ENCODE peak calls at places on chromosome 14, in six cellular contexts. One of them, this sample, is unnamed.

GRCh38 chr14:66288511-66288910 is 197.7 kb upstream of the CCDC196 start:
- DNase-seq in transverse colon: no peak
- DNase-seq in HepG2: no peak
- DNase-seq in SK-N-SH: no peak
- DNase-seq in K562: no peak
- DNase-seq in GM23338: no peak
- DNase-seq in this sample: no peak

GRCh38 chr14:95034806-95035205 is 122.5 kb downstream of the DICER1 start:
- DNase-seq in transverse colon: no peak
- DNase-seq in HepG2: no peak
- DNase-seq in SK-N-SH: no peak
- DNase-seq in K562: no peak
- DNase-seq in GM23338: no peak
- DNase-seq in this sample: no peak

GRCh38 chr14:93160353-93160801 is 24.3 kb downstream of the MOAP1 start:
- DNase-seq in transverse colon: no peak
- DNase-seq in HepG2: no peak
- DNase-seq in SK-N-SH: peak; percentile 56
- DNase-seq in K562: peak; percentile 62
- DNase-seq in GM23338: peak; percentile 73
- DNase-seq in this sample: no peak

GRCh38 chr14:74888164-74889158 is 6.7 kb downstream of the DLST start:
- DNase-seq in transverse colon: no peak
- DNase-seq in HepG2: no peak
- DNase-seq in SK-N-SH: no peak
- DNase-seq in K562: peak; percentile 61
- DNase-seq in GM23338: no peak
- DNase-seq in this sample: no peak

GRCh38 chr14:61564623-61565091 is 130.7 kb upstream of the HIF1A start:
- DNase-seq in transverse colon: no peak
- DNase-seq in HepG2: peak; percentile 44
- DNase-seq in SK-N-SH: no peak
- DNase-seq in K562: peak; percentile 44
- DNase-seq in GM23338: peak; percentile 17
- DNase-seq in this sample: no peak

GRCh38 chr14:55974046-55974582 is 144.1 kb upstream of the PELI2 start:
- DNase-seq in transverse colon: no peak
- DNase-seq in HepG2: no peak
- DNase-seq in SK-N-SH: no peak
- DNase-seq in K562: no peak
- DNase-seq in GM23338: no peak
- DNase-seq in this sample: no peak

GRCh38 chr14:68036203-68036602 is 216.6 kb downstream of the RAD51B start:
- DNase-seq in transverse colon: no peak
- DNase-seq in HepG2: no peak
- DNase-seq in SK-N-SH: no peak
- DNase-seq in K562: no peak
- DNase-seq in GM23338: no peak
- DNase-seq in this sample: no peak

GRCh38 chr14:57493467-57494181 is at the start of gene CCDC198:
- DNase-seq in transverse colon: no peak
- DNase-seq in HepG2: peak; percentile 62
- DNase-seq in SK-N-SH: no peak
- DNase-seq in K562: no peak
- DNase-seq in GM23338: peak; percentile 12
- DNase-seq in this sample: no peak

GRCh38 chr14:100677925-100678765 is 48.5 kb upstream of the DLK1 start:
- DNase-seq in transverse colon: peak; percentile 53
- DNase-seq in HepG2: no peak
- DNase-seq in SK-N-SH: peak; percentile 89
- DNase-seq in K562: peak; percentile 75
- DNase-seq in GM23338: no peak
- DNase-seq in this sample: peak; percentile 55

GRCh38 chr14:67533754-67534085 is 630 bp downstream of the PLEKHH1 start:
- DNase-seq in transverse colon: peak; percentile 36
- DNase-seq in HepG2: no peak
- DNase-seq in SK-N-SH: no peak
- DNase-seq in K562: no peak
- DNase-seq in GM23338: no peak
- DNase-seq in this sample: no peak

GRCh38 chr14:74493343-74494261 is at the start of gene ISCA2:
- DNase-seq in transverse colon: peak; percentile 100
- DNase-seq in HepG2: peak; percentile 98
- DNase-seq in SK-N-SH: peak; percentile 99
- DNase-seq in K562: peak; percentile 96
- DNase-seq in GM23338: peak; percentile 99
- DNase-seq in this sample: peak; percentile 78

GRCh38 chr14:56004807-56005579 is 113.2 kb upstream of the PELI2 start:
- DNase-seq in transverse colon: peak; percentile 69
- DNase-seq in HepG2: no peak
- DNase-seq in SK-N-SH: no peak
- DNase-seq in K562: peak; percentile 8
- DNase-seq in GM23338: peak; percentile 65
- DNase-seq in this sample: no peak

GRCh38 chr14:103753809-103754208 is 38.2 kb downstream of the ZFYVE21 start:
- DNase-seq in transverse colon: no peak
- DNase-seq in HepG2: no peak
- DNase-seq in SK-N-SH: no peak
- DNase-seq in K562: no peak
- DNase-seq in GM23338: no peak
- DNase-seq in this sample: no peak

GRCh38 chr14:95220663-95221231 is 63.4 kb upstream of the DICER1 start:
- DNase-seq in transverse colon: no peak
- DNase-seq in HepG2: no peak
- DNase-seq in SK-N-SH: no peak
- DNase-seq in K562: no peak
- DNase-seq in GM23338: peak; percentile 17
- DNase-seq in this sample: no peak

GRCh38 chr14:38210168-38210567 is 2.5 kb downstream of the SSTR1 start:
- DNase-seq in transverse colon: no peak
- DNase-seq in HepG2: no peak
- DNase-seq in SK-N-SH: no peak
- DNase-seq in K562: no peak
- DNase-seq in GM23338: peak; percentile 50
- DNase-seq in this sample: no peak

DNA sequence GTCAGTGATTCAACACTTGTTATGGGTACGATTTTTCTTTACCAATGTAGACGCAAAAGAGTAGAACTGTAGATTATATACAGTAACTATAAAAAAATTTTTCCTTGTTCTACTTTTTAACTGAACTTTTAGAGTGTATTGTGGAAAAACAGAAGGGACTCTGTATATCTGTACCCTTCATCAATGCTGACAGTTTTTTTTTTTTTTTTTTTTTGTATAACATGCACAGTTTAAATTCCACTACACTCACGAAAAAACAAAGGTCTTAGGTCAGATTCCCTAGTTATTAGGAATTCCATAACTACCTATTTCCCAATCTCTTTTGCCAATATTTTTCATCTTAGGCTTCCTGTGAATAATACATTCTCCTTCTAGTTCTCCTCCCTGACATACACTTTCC is 6.4 kb downstream of the DDHD1 start:
- DNase-seq in transverse colon: no peak
- DNase-seq in HepG2: no peak
- DNase-seq in SK-N-SH: no peak
- DNase-seq in K562: no peak
- DNase-seq in GM23338: no peak
- DNase-seq in this sample: no peak
- H3K4me3 ChIP-seq in transverse colon: no peak overlapping the region
- H3K4me3 ChIP-seq in HepG2: no peak overlapping the region
- H3K4me3 ChIP-seq in SK-N-SH: no peak overlapping the region
- H3K4me3 ChIP-seq in K562: no peak overlapping the region
- H3K4me3 ChIP-seq in GM23338: no peak overlapping the region
- H3K4me3 ChIP-seq in this sample: no peak overlapping the region

DNA sequence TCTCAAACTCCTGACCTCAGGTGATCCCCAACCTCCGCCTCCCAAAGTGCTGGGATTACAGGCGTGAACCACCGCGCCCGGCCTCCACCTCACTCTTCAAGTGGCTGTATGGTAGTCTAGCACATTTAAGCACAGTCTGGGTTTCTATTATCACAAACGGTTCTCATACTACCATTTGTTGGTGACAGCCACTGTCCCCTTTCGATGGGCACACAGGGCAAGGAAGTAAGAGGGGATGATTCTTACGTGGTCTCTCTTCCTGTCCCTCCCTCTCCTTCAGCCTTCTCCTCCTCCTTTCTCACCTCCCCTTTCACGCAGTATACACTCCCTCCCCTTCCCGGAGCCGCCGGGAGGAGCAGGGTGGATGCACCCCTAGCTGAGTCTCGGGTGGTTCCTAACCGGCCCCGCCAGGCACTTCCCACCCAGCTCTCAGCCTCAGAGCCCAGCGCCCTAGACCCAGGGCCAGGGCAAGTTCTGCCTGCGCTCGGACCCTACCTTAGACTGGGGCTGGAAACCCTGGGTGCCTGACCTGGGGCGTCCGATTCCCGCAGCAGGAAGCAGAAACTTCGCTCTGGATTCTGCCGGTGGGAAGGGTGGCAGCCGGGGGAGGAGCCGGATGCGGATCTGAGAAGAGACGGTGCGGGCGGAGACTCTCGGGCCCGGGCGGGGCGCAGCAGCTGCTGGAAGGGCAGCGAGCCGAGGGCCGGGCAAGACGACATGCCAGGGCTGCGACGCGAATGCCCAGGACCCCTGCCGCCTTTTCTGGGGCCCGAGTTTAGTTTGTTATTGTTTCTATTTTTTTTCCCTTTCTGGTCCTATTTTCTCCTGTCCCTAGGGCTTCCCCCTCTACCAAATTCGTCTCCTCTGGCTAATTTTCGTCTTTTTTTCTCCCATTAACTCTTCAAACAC is at the start of gene TEP1:
- DNase-seq in transverse colon: peak; percentile 94
- DNase-seq in HepG2: peak; percentile 62
- DNase-seq in SK-N-SH: peak; percentile 87
- DNase-seq in K562: peak; percentile 70
- DNase-seq in GM23338: peak; percentile 93
- DNase-seq in this sample: no peak
- TF ChIP-seq POLR2AphosphoS5 in transverse colon: peak; percentile 91
- TF ChIP-seq POLR2AphosphoS5 in HepG2: peak; percentile 89
- TF ChIP-seq POLR2AphosphoS5 in SK-N-SH: peak; percentile 97
- TF ChIP-seq POLR2AphosphoS5 in K562: no peak
- TF ChIP-seq POLR2AphosphoS5 in GM23338: peak; percentile 50
- TF ChIP-seq POLR2AphosphoS5 in this sample: peak; percentile 86

DNA sequence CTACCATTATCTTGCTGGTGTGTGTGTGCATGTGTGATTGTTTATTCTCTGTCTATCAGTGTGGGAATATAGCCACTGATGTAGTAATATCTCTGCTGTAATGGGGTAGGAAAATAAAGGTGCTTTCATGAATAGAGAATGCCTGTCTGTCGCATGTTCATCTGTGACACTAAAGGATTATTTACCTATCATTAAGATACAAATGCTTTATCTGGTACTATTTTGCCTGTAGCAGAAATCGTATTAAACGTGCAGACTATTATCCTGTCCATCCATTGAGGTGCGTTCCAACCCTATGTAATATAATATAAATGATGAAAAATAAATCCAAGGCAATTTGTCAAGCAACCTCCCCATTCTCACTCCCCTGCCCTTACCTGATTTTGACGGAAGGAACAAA is 1215.1 kb downstream of the BCL11B start:
- DNase-seq in transverse colon: no peak
- DNase-seq in HepG2: no peak
- DNase-seq in SK-N-SH: no peak
- DNase-seq in K562: no peak
- DNase-seq in GM23338: no peak
- DNase-seq in this sample: no peak
- H3K4me3 ChIP-seq in transverse colon: no peak overlapping the region
- H3K4me3 ChIP-seq in HepG2: no peak overlapping the region
- H3K4me3 ChIP-seq in SK-N-SH: no peak overlapping the region
- H3K4me3 ChIP-seq in K562: no peak overlapping the region
- H3K4me3 ChIP-seq in GM23338: no peak overlapping the region
- H3K4me3 ChIP-seq in this sample: no peak overlapping the region

GRCh38 chr14:91654836-91655235 is 77.0 kb downstream of the CATSPERB start:
- DNase-seq in transverse colon: no peak
- DNase-seq in HepG2: no peak
- DNase-seq in SK-N-SH: no peak
- DNase-seq in K562: no peak
- DNase-seq in GM23338: no peak
- DNase-seq in this sample: no peak
- TF ChIP-seq POLR2AphosphoS5 in transverse colon: no peak
- TF ChIP-seq POLR2AphosphoS5 in HepG2: no peak
- TF ChIP-seq POLR2AphosphoS5 in SK-N-SH: no peak
- TF ChIP-seq POLR2AphosphoS5 in K562: no peak
- TF ChIP-seq POLR2AphosphoS5 in GM23338: no peak
- TF ChIP-seq POLR2AphosphoS5 in this sample: no peak

GRCh38 chr14:63852271-63852816 is 460 bp upstream of the SYNE2 start:
- DNase-seq in transverse colon: no peak
- DNase-seq in HepG2: no peak
- DNase-seq in SK-N-SH: peak; percentile 39
- DNase-seq in K562: no peak
- DNase-seq in GM23338: peak; percentile 81
- DNase-seq in this sample: no peak
- H3K4me3 ChIP-seq in transverse colon: peak overlapping the region; percentile 88
- H3K4me3 ChIP-seq in HepG2: peak overlapping the region; percentile 92
- H3K4me3 ChIP-seq in SK-N-SH: peak overlapping the region; percentile 80
- H3K4me3 ChIP-seq in K562: peak overlapping the region; percentile 42
- H3K4me3 ChIP-seq in GM23338: peak overlapping the region; percentile 89
- H3K4me3 ChIP-seq in this sample: peak overlapping the region; percentile 76

DNA sequence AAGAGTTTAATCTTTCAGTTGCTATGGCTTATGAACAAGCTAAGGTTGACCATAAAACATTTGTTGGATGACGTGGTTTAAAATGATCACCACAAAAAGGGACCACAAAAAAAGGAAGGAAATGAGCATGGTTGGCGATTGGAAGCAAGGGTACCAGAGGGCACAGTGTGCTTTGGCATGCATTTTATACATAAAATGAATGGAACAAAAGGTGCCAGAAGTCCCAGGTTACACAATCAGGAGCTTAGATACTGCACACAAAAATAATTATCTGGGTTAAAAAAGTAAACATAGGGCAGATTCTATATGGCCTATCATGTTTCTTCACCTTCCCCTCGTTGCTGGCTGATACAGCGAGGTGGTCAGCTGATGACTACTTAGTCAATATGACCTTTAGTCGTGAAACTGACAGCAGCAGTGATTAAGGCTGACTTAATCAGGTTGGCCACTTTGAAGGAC is 50.7 kb downstream of the ZC3H14 start:
- DNase-seq in transverse colon: no peak
- DNase-seq in HepG2: peak; percentile 86
- DNase-seq in SK-N-SH: no peak
- DNase-seq in K562: no peak
- DNase-seq in GM23338: no peak
- DNase-seq in this sample: no peak
- TF ChIP-seq POLR2AphosphoS5 in transverse colon: no peak
- TF ChIP-seq POLR2AphosphoS5 in HepG2: no peak
- TF ChIP-seq POLR2AphosphoS5 in SK-N-SH: no peak
- TF ChIP-seq POLR2AphosphoS5 in K562: no peak
- TF ChIP-seq POLR2AphosphoS5 in GM23338: no peak
- TF ChIP-seq POLR2AphosphoS5 in this sample: no peak

DNA sequence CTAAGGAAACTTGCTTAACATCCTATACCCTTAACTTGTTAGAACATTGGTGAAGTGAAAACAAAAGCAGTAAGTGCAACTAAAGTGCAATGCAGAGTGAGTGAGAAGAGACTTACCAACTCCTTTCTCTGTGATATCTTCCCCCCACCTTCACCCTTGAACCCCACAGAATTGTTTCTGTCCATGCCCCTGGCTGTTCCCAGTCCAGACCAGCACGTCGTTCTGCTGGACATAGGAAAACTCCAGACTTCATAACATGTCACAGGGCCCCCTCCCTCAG is 91.9 kb downstream of the DAD1 start:
- DNase-seq in transverse colon: no peak
- DNase-seq in HepG2: no peak
- DNase-seq in SK-N-SH: no peak
- DNase-seq in K562: no peak
- DNase-seq in GM23338: no peak
- DNase-seq in this sample: no peak
- H3K4me3 ChIP-seq in transverse colon: no peak overlapping the region
- H3K4me3 ChIP-seq in HepG2: no peak overlapping the region
- H3K4me3 ChIP-seq in SK-N-SH: no peak overlapping the region
- H3K4me3 ChIP-seq in K562: no peak overlapping the region
- H3K4me3 ChIP-seq in GM23338: no peak overlapping the region
- H3K4me3 ChIP-seq in this sample: no peak overlapping the region